ENCODE peak calls at places on chromosomes 3 and 15, in six cellular contexts. One of them, this sample, is unnamed.

GRCh38 chr3:40445880-40446279 is 11.3 kb upstream of the RPL14 start:
- DNase-seq in activated CD8-positive, alpha-beta memory T cell treated with anti-CD3 and anti-CD28 coated beads for 48 hours: no peak
- DNase-seq in lower leg skin: no peak
- DNase-seq in ACHN: no peak
- DNase-seq in RPMI8226: no peak
- DNase-seq in mucosa of gallbladder: no peak
- DNase-seq in this sample: no peak

GRCh38 chr3:104632521-104632920 is 734.2 kb upstream of the ALCAM start:
- DNase-seq in activated CD8-positive, alpha-beta memory T cell treated with anti-CD3 and anti-CD28 coated beads for 48 hours: no peak
- DNase-seq in lower leg skin: no peak
- DNase-seq in ACHN: no peak
- DNase-seq in RPMI8226: no peak
- DNase-seq in mucosa of gallbladder: no peak
- DNase-seq in this sample: no peak

GRCh38 chr3:44914936-44915335 is 40.5 kb downstream of the TGM4 start:
- DNase-seq in activated CD8-positive, alpha-beta memory T cell treated with anti-CD3 and anti-CD28 coated beads for 48 hours: no peak
- DNase-seq in lower leg skin: no peak
- DNase-seq in ACHN: peak
- DNase-seq in RPMI8226: peak
- DNase-seq in mucosa of gallbladder: no peak
- DNase-seq in this sample: peak

GRCh38 chr3:163785693-163786092 is 1292.6 kb downstream of the SI start:
- DNase-seq in activated CD8-positive, alpha-beta memory T cell treated with anti-CD3 and anti-CD28 coated beads for 48 hours: no peak
- DNase-seq in lower leg skin: no peak
- DNase-seq in ACHN: peak
- DNase-seq in RPMI8226: peak
- DNase-seq in mucosa of gallbladder: no peak
- DNase-seq in this sample: peak

GRCh38 chr3:161263057-161263456 is 41.9 kb downstream of the NMD3 start:
- DNase-seq in activated CD8-positive, alpha-beta memory T cell treated with anti-CD3 and anti-CD28 coated beads for 48 hours: no peak
- DNase-seq in lower leg skin: no peak
- DNase-seq in ACHN: no peak
- DNase-seq in RPMI8226: no peak
- DNase-seq in mucosa of gallbladder: no peak
- DNase-seq in this sample: no peak

GRCh38 chr3:9213019-9213646 is 36.3 kb downstream of the SRGAP3 start:
- DNase-seq in activated CD8-positive, alpha-beta memory T cell treated with anti-CD3 and anti-CD28 coated beads for 48 hours: no peak
- DNase-seq in lower leg skin: no peak
- DNase-seq in ACHN: no peak
- DNase-seq in RPMI8226: no peak
- DNase-seq in mucosa of gallbladder: no peak
- DNase-seq in this sample: peak

GRCh38 chr3:44339181-44339741 is 695 bp downstream of the TCAIM start:
- DNase-seq in activated CD8-positive, alpha-beta memory T cell treated with anti-CD3 and anti-CD28 coated beads for 48 hours: no peak
- DNase-seq in lower leg skin: no peak
- DNase-seq in ACHN: no peak
- DNase-seq in RPMI8226: peak
- DNase-seq in mucosa of gallbladder: no peak
- DNase-seq in this sample: no peak

GRCh38 chr15:82317091-82317489 is 32.2 kb downstream of the GOLGA6L10 start:
- DNase-seq in activated CD8-positive, alpha-beta memory T cell treated with anti-CD3 and anti-CD28 coated beads for 48 hours: no peak
- DNase-seq in lower leg skin: no peak
- DNase-seq in ACHN: no peak
- DNase-seq in RPMI8226: no peak
- DNase-seq in mucosa of gallbladder: no peak
- DNase-seq in this sample: no peak

GRCh38 chr15:83061680-83062079 is 5.4 kb downstream of the BTBD1 start:
- DNase-seq in activated CD8-positive, alpha-beta memory T cell treated with anti-CD3 and anti-CD28 coated beads for 48 hours: no peak
- DNase-seq in lower leg skin: no peak
- DNase-seq in ACHN: no peak
- DNase-seq in RPMI8226: no peak
- DNase-seq in mucosa of gallbladder: no peak
- DNase-seq in this sample: peak

GRCh38 chr3:100107227-100107626 is 7.1 kb downstream of the FILIP1L start:
- DNase-seq in activated CD8-positive, alpha-beta memory T cell treated with anti-CD3 and anti-CD28 coated beads for 48 hours: no peak
- DNase-seq in lower leg skin: no peak
- DNase-seq in ACHN: no peak
- DNase-seq in RPMI8226: no peak
- DNase-seq in mucosa of gallbladder: no peak
- DNase-seq in this sample: no peak

GRCh38 chr3:108127301-108127988 is 36.6 kb upstream of the CD47 start:
- DNase-seq in activated CD8-positive, alpha-beta memory T cell treated with anti-CD3 and anti-CD28 coated beads for 48 hours: peak
- DNase-seq in lower leg skin: no peak
- DNase-seq in ACHN: no peak
- DNase-seq in RPMI8226: no peak
- DNase-seq in mucosa of gallbladder: no peak
- DNase-seq in this sample: peak

GRCh38 chr3:115233021-115233420 is 85.9 kb upstream of the ZBTB20 start:
- DNase-seq in activated CD8-positive, alpha-beta memory T cell treated with anti-CD3 and anti-CD28 coated beads for 48 hours: no peak
- DNase-seq in lower leg skin: no peak
- DNase-seq in ACHN: no peak
- DNase-seq in RPMI8226: no peak
- DNase-seq in mucosa of gallbladder: no peak
- DNase-seq in this sample: no peak

GRCh38 chr3:149638401-149639092 is 19.3 kb downstream of the WWTR1 start:
- DNase-seq in activated CD8-positive, alpha-beta memory T cell treated with anti-CD3 and anti-CD28 coated beads for 48 hours: no peak
- DNase-seq in lower leg skin: no peak
- DNase-seq in ACHN: peak
- DNase-seq in RPMI8226: no peak
- DNase-seq in mucosa of gallbladder: peak
- DNase-seq in this sample: no peak

GRCh38 chr3:39378092-39378491 is 5.1 kb upstream of the SLC25A38 start:
- DNase-seq in activated CD8-positive, alpha-beta memory T cell treated with anti-CD3 and anti-CD28 coated beads for 48 hours: no peak
- DNase-seq in lower leg skin: no peak
- DNase-seq in ACHN: peak
- DNase-seq in RPMI8226: peak
- DNase-seq in mucosa of gallbladder: peak
- DNase-seq in this sample: peak

GRCh38 chr3:176206809-176207208 is 990.5 kb downstream of the TBL1XR1 start:
- DNase-seq in activated CD8-positive, alpha-beta memory T cell treated with anti-CD3 and anti-CD28 coated beads for 48 hours: no peak
- DNase-seq in lower leg skin: no peak
- DNase-seq in ACHN: no peak
- DNase-seq in RPMI8226: no peak
- DNase-seq in mucosa of gallbladder: no peak
- DNase-seq in this sample: no peak

GRCh38 chr15:101050647-101051290 is 131.6 kb downstream of the LRRK1 start:
- DNase-seq in activated CD8-positive, alpha-beta memory T cell treated with anti-CD3 and anti-CD28 coated beads for 48 hours: no peak
- DNase-seq in lower leg skin: no peak
- DNase-seq in ACHN: no peak
- DNase-seq in RPMI8226: no peak
- DNase-seq in mucosa of gallbladder: peak
- DNase-seq in this sample: no peak

GRCh38 chr3:108022316-108023150 is 68.3 kb downstream of the CD47 start:
- DNase-seq in activated CD8-positive, alpha-beta memory T cell treated with anti-CD3 and anti-CD28 coated beads for 48 hours: no peak
- DNase-seq in lower leg skin: no peak
- DNase-seq in ACHN: no peak
- DNase-seq in RPMI8226: no peak
- DNase-seq in mucosa of gallbladder: no peak
- DNase-seq in this sample: no peak

GRCh38 chr15:65077981-65078352 is 1.4 kb downstream of the KBTBD13 start:
- DNase-seq in activated CD8-positive, alpha-beta memory T cell treated with anti-CD3 and anti-CD28 coated beads for 48 hours: no peak
- DNase-seq in lower leg skin: no peak
- DNase-seq in ACHN: no peak
- DNase-seq in RPMI8226: no peak
- DNase-seq in mucosa of gallbladder: peak
- DNase-seq in this sample: peak

GRCh38 chr3:187943677-187944390 is 198.6 kb upstream of the BCL6 start:
- DNase-seq in activated CD8-positive, alpha-beta memory T cell treated with anti-CD3 and anti-CD28 coated beads for 48 hours: no peak
- DNase-seq in lower leg skin: no peak
- DNase-seq in ACHN: no peak
- DNase-seq in RPMI8226: no peak
- DNase-seq in mucosa of gallbladder: no peak
- DNase-seq in this sample: no peak

GRCh38 chr15:33137101-33137500 is 57.4 kb downstream of the FMN1 start:
- DNase-seq in activated CD8-positive, alpha-beta memory T cell treated with anti-CD3 and anti-CD28 coated beads for 48 hours: no peak
- DNase-seq in lower leg skin: no peak
- DNase-seq in ACHN: no peak
- DNase-seq in RPMI8226: no peak
- DNase-seq in mucosa of gallbladder: no peak
- DNase-seq in this sample: no peak

GRCh38 chr3:59074764-59075163 is 24.9 kb upstream of the CFAP20DC start:
- DNase-seq in activated CD8-positive, alpha-beta memory T cell treated with anti-CD3 and anti-CD28 coated beads for 48 hours: no peak
- DNase-seq in lower leg skin: no peak
- DNase-seq in ACHN: no peak
- DNase-seq in RPMI8226: no peak
- DNase-seq in mucosa of gallbladder: no peak
- DNase-seq in this sample: no peak

GRCh38 chr3:30607032-30607833 is 832 bp downstream of the TGFBR2 start:
- DNase-seq in activated CD8-positive, alpha-beta memory T cell treated with anti-CD3 and anti-CD28 coated beads for 48 hours: peak
- DNase-seq in lower leg skin: peak
- DNase-seq in ACHN: peak
- DNase-seq in RPMI8226: peak
- DNase-seq in mucosa of gallbladder: peak
- DNase-seq in this sample: peak

GRCh38 chr15:99727733-99728132 is 5.5 kb downstream of the LYSMD4 start:
- DNase-seq in activated CD8-positive, alpha-beta memory T cell treated with anti-CD3 and anti-CD28 coated beads for 48 hours: no peak
- DNase-seq in lower leg skin: no peak
- DNase-seq in ACHN: no peak
- DNase-seq in RPMI8226: no peak
- DNase-seq in mucosa of gallbladder: no peak
- DNase-seq in this sample: no peak

GRCh38 chr15:64807751-64808222 is 17.7 kb downstream of the PIF1 start:
- DNase-seq in activated CD8-positive, alpha-beta memory T cell treated with anti-CD3 and anti-CD28 coated beads for 48 hours: no peak
- DNase-seq in lower leg skin: no peak
- DNase-seq in ACHN: no peak
- DNase-seq in RPMI8226: no peak
- DNase-seq in mucosa of gallbladder: no peak
- DNase-seq in this sample: no peak

GRCh38 chr3:59321881-59322540 is 272.2 kb upstream of the CFAP20DC start:
- DNase-seq in activated CD8-positive, alpha-beta memory T cell treated with anti-CD3 and anti-CD28 coated beads for 48 hours: no peak
- DNase-seq in lower leg skin: no peak
- DNase-seq in ACHN: no peak
- DNase-seq in RPMI8226: no peak
- DNase-seq in mucosa of gallbladder: no peak
- DNase-seq in this sample: no peak

GRCh38 chr15:89129816-89130134 is 41.5 kb downstream of the ABHD2 start:
- DNase-seq in activated CD8-positive, alpha-beta memory T cell treated with anti-CD3 and anti-CD28 coated beads for 48 hours: no peak
- DNase-seq in lower leg skin: no peak
- DNase-seq in ACHN: no peak
- DNase-seq in RPMI8226: no peak
- DNase-seq in mucosa of gallbladder: no peak
- DNase-seq in this sample: no peak

GRCh38 chr15:66943456-66944095 is 121.8 kb upstream of the SMAD3 start:
- DNase-seq in activated CD8-positive, alpha-beta memory T cell treated with anti-CD3 and anti-CD28 coated beads for 48 hours: no peak
- DNase-seq in lower leg skin: no peak
- DNase-seq in ACHN: no peak
- DNase-seq in RPMI8226: peak
- DNase-seq in mucosa of gallbladder: peak
- DNase-seq in this sample: no peak

GRCh38 chr15:31265871-31266711 is 60.5 kb upstream of the KLF13 start:
- DNase-seq in activated CD8-positive, alpha-beta memory T cell treated with anti-CD3 and anti-CD28 coated beads for 48 hours: peak
- DNase-seq in lower leg skin: peak
- DNase-seq in ACHN: no peak
- DNase-seq in RPMI8226: peak
- DNase-seq in mucosa of gallbladder: peak
- DNase-seq in this sample: peak

GRCh38 chr3:170322501-170323328 is 34.8 kb upstream of the SKIL start:
- DNase-seq in activated CD8-positive, alpha-beta memory T cell treated with anti-CD3 and anti-CD28 coated beads for 48 hours: no peak
- DNase-seq in lower leg skin: no peak
- DNase-seq in ACHN: no peak
- DNase-seq in RPMI8226: no peak
- DNase-seq in mucosa of gallbladder: no peak
- DNase-seq in this sample: no peak

GRCh38 chr3:69425249-69425648 is 39.4 kb upstream of the FRMD4B start:
- DNase-seq in activated CD8-positive, alpha-beta memory T cell treated with anti-CD3 and anti-CD28 coated beads for 48 hours: no peak
- DNase-seq in lower leg skin: no peak
- DNase-seq in ACHN: peak
- DNase-seq in RPMI8226: peak
- DNase-seq in mucosa of gallbladder: peak
- DNase-seq in this sample: peak

This sample was measured in KBM-7.